ENCODE peak calls at places on chromosome 17, in four cellular contexts. T, J, D and I are unnamed samples.
A peak's percentile ranks its signal among the peaks of the same experiment; 100 is the strongest.

GRCh38 chr17:78241277-78242023 is 10.0 kb downstream of the TMEM235 start:
- DNase-seq in T (peak; percentile 90), D (peak; percentile 96), J (peak; percentile 86), I (no peak)

GRCh38 chr17:62689441-62690167 is 62.1 kb downstream of the MRC2 start:
- DNase-seq in T (no peak), J (no peak), D (no peak), I (no peak)

GRCh38 chr17:37506678-37507077 is 17.0 kb downstream of the DUSP14 start:
- DNase-seq in J (peak; percentile 51), D (peak; percentile 55), T (peak; percentile 23), I (no peak)

GRCh38 chr17:21200590-21201301 is 13.2 kb downstream of the TMEM11 start:
- DNase-seq in J (no peak), D (no peak), T (no peak), I (no peak)

GRCh38 chr17:79269620-79270019 is 195.0 kb downstream of the ENGASE start:
- DNase-seq in T (no peak), D (no peak), J (no peak), I (no peak)

GRCh38 chr17:10357768-10358167 is 15.0 kb downstream of the MYH13 start:
- DNase-seq in T (no peak), J (peak; percentile 59), D (no peak), I (no peak)

GRCh38 chr17:51536627-51537026 is 276.3 kb downstream of the UTP18 start:
- DNase-seq in T (no peak), J (no peak), D (no peak), I (no peak)

GRCh38 chr17:31907342-31907975 is 6.0 kb upstream of the UTP6 start:
- DNase-seq in J (no peak), D (no peak), T (no peak), I (no peak)

GRCh38 chr17:67390646-67391480 is 13.8 kb downstream of the PITPNC1 start:
- DNase-seq in D (peak; percentile 86), T (peak; percentile 89), J (no peak), I (peak; percentile 77)

GRCh38 chr17:164536-165235 is 16.8 kb downstream of the DOC2B start:
- DNase-seq in T (no peak), J (peak; percentile 19), D (peak; percentile 40), I (peak; percentile 10)

GRCh38 chr17:17890773-17891759 is 54.3 kb upstream of the SREBF1 start:
- DNase-seq in T (peak; percentile 53), D (peak; percentile 70), J (peak; percentile 66), I (peak; percentile 52)

GRCh38 chr17:80774643-80775281 is 216.9 kb upstream of the CHMP6 start:
- DNase-seq in T (no peak), D (no peak), J (no peak), I (no peak)

GRCh38 chr17:61345081-61345480 is 54.6 kb upstream of the TBX2 start:
- DNase-seq in T (no peak), J (no peak), D (no peak), I (no peak)

GRCh38 chr17:29066053-29066452 is 23.1 kb downstream of the PIPOX start:
- DNase-seq in T (no peak), J (no peak), D (no peak), I (no peak)

GRCh38 chr17:68360198-68360597 is 68.9 kb downstream of the ARSG start:
- DNase-seq in T (no peak), J (no peak), D (no peak), I (no peak)

GRCh38 chr17:29777663-29778062 is 152.4 kb downstream of the SSH2 start:
- DNase-seq in J (no peak), T (no peak), D (peak; percentile 9), I (no peak)

GRCh38 chr17:52106638-52107261 is 51.8 kb downstream of the CA10 start:
- DNase-seq in D (peak; percentile 33), T (peak; percentile 19), J (peak; percentile 41), I (peak; percentile 13)

GRCh38 chr17:54559883-54560282 is 340.8 kb upstream of the TOM1L1 start:
- DNase-seq in T (no peak), D (no peak), J (no peak), I (no peak)
- H3K4me3 ChIP-seq in T (no peak overlapping the region), D (no peak overlapping the region), J (no peak overlapping the region), I (no peak overlapping the region)

DNA sequence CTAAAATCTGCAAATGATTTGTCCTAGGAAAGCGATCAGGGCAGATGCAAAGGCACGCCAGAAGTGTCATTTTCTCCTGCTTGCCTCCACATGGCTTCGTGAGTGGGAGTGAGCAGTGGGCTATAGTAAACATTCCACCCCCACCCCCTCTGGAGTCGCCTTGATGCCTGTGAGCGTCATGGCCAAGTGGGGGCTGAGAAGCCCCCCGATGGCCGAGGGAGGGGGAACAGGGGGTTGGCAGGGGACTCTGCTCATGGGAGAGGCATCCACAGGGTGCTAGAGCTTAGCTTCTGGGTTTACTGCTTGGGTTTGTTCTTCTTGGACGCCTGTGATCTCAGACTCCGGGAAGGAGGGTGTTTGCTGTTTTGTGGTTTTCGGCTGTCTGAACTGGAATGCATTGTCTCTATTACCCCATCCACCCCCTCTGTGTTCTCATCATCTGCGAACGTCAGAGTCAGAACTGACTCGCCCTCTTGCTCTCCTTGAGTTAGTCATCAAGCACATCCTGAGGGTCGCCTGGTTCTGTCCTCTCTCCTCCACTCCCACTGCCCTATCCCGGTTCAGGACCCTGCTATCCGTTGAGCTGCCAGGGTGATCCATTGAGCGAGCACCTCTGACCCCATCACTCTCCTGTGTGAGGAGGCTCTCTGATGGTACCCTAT is 15.4 kb downstream of the TNS4 start:
- DNase-seq in J (peak; percentile 31), D (peak; percentile 86), T (peak; percentile 88), I (peak; percentile 51)
- TF ChIP-seq TCF7L2 in J (no peak), D (no peak), T (peak; percentile 76), I (no peak)

GRCh38 chr17:15289285-15290185 is 24.4 kb upstream of the PMP22 start:
- DNase-seq in T (no peak), J (peak; percentile 13), D (peak; percentile 25), I (no peak)
- TF ChIP-seq SIN3A in T (no peak), J (no peak), D (no peak), I (no peak)

GRCh38 chr17:32928527-32929287 is 754 bp downstream of the TMEM98 start:
- DNase-seq in T (no peak), J (no peak), D (no peak), I (no peak)
- H3K4me3 ChIP-seq in T (peak overlapping the region; percentile 69), J (peak overlapping the region; percentile 69), D (peak overlapping the region; percentile 82), I (peak overlapping the region; percentile 52)

GRCh38 chr17:36182176-36183000 is 6.0 kb upstream of the TBC1D3B start:
- DNase-seq in D (no peak), J (no peak), T (no peak), I (no peak)
- TF ChIP-seq TCF7L2 in D (no peak), J (no peak), T (no peak), I (no peak)

GRCh38 chr17:72887322-72887721 is 205.2 kb downstream of the SLC39A11 start:
- DNase-seq in T (no peak), D (no peak), J (no peak), I (no peak)

GRCh38 chr17:72890711-72891110 is 201.8 kb downstream of the SLC39A11 start:
- DNase-seq in D (no peak), T (no peak), J (peak; percentile 42), I (no peak)

GRCh38 chr17:72891627-72892026 is 200.9 kb downstream of the SLC39A11 start:
- DNase-seq in J (no peak), D (no peak), T (no peak), I (no peak)

GRCh38 chr17:72886622-72887021 is 205.9 kb downstream of the SLC39A11 start:
- DNase-seq in T (no peak), D (no peak), J (no peak), I (no peak)

DNA sequence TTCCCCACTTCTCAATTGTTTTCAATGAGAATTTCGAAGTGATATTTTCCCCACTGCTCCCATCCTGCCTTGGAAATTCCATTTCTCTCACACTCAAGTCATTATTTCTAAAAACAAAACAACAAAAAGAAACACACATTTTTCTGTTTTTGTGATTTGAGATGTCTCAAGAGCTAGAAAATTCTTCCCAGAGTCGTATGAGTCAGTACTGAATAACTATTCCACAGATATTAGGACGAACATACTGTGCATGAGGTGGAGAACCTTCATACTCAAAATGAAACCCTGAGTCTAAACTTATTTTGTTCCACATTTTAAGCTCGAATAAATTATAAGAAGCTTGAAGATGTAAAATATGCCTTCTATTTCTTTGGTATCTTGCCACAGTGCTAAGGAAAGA is 204.6 kb downstream of the SLC39A11 start:
- DNase-seq in T (no peak), J (no peak), D (no peak), I (no peak)
- TF ChIP-seq SIN3A in T (no peak), J (no peak), D (no peak), I (no peak)

GRCh38 chr17:41667280-41668008 is 21.2 kb upstream of the EIF1 start:
- DNase-seq in D (no peak), T (no peak), J (peak; percentile 31), I (no peak)

GRCh38 chr17:41665566-41666335 is 22.9 kb upstream of the EIF1 start:
- DNase-seq in T (peak; percentile 66), D (peak; percentile 68), J (peak; percentile 97), I (no peak)

GRCh38 chr17:41664587-41665565 is 23.8 kb upstream of the EIF1 start:
- DNase-seq in T (no peak), J (no peak), D (no peak), I (no peak)

GRCh38 chr17:41666336-41666680 is 22.4 kb upstream of the EIF1 start:
- DNase-seq in T (no peak), J (no peak), D (no peak), I (no peak)

DNA sequence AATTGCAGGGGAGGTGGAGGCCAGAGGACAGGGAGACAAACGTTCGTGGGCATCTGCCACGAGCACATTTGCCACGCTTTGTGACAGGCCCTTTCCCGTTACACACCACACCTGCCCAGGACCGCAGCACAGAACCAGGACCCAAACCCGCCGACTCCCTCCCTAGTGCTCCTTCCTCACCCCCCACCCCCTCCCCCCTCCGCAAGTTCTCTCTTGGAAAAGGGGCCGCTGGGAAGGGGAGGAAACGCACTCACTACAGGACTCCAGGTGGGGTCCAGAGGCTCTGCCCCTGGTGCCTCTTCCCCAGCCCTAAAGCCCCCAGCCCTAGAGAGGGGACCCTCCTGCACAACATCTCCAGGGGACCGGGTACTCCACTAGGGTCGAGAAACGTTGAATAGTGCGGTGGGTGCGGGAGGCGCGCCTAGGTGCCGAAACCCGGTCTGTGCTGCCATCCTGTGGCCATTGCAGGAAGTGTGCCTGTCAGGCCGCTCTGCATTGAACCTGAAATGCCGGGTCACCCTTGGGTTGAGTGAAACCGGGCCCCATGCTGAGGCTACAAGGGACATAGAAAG is 21.9 kb upstream of the EIF1 start:
- DNase-seq in T (peak; percentile 52), D (peak; percentile 75), J (peak; percentile 84), I (peak; percentile 64)
- H3K4me3 ChIP-seq in T (peak overlapping the region; percentile 57), D (peak overlapping the region; percentile 80), J (peak overlapping the region; percentile 38), I (peak overlapping the region; percentile 41)

GRCh38 chr17:83058478-83059167 is 20.8 kb upstream of the METRNL start:
- DNase-seq in J (no peak), T (no peak), D (no peak), I (no peak)
- TF ChIP-seq TCF7L2 in J (no peak), T (no peak), D (no peak), I (no peak)

GRCh38 chr17:39683295-39683939 is 4.4 kb downstream of the PGAP3 start:
- DNase-seq in D (no peak), T (no peak), J (no peak), I (no peak)

GRCh38 chr17:39688475-39688835 is 598 bp upstream of the PGAP3 start:
- DNase-seq in D (no peak), J (no peak), T (no peak), I (no peak)

GRCh38 chr17:39687101-39687545 is 734 bp downstream of the PGAP3 start:
- DNase-seq in J (no peak), T (no peak), D (no peak), I (no peak)

GRCh38 chr17:39687546-39688474 is at the start of gene PGAP3:
- DNase-seq in J (peak; percentile 94), D (peak; percentile 95), T (peak; percentile 91), I (peak; percentile 50)

GRCh38 chr17:39684369-39685043 is 3.4 kb downstream of the PGAP3 start:
- DNase-seq in T (no peak), J (no peak), D (no peak), I (no peak)
- TF ChIP-seq SIN3A in T (no peak), J (no peak), D (no peak), I (no peak)